ENCODE peak calls at places on chromosomes 13 and 19, in seven cellular contexts. K is psoas muscle, E is body of pancreas, S is pancreas, U is GM20000, F is neural progenitor cell, C is esophagus squamous epithelium. H is an unnamed sample.

GRCh38 chr19:55836340-55836739 is at the start of gene NLRP4:
- DNase-seq in S (no peak), U (no peak), E (no peak), K (no peak), F (no peak), C (no peak), H (no peak)

GRCh38 chr19:55495646-55496349 is 7.6 kb downstream of the SSC5D start:
- DNase-seq in C (no peak), F (no peak), S (no peak), K (no peak), E (no peak), U (no peak), H (no peak)

GRCh38 chr19:5049561-5049960 is 80.6 kb downstream of the KDM4B start:
- DNase-seq in F (no peak), S (no peak), E (no peak), K (no peak), U (no peak), C (no peak), H (no peak)

GRCh38 chr13:40653558-40654318 is 12.7 kb downstream of the FOXO1 start:
- DNase-seq in C (no peak), U (no peak), K (no peak), S (no peak), F (peak; percentile 20), E (no peak), H (no peak)

GRCh38 chr13:49347650-49348385 is 96.0 kb downstream of the CAB39L start:
- DNase-seq in K (no peak), U (no peak), F (no peak), C (no peak), E (no peak), S (no peak), H (no peak)

GRCh38 chr13:26557051-26557392 is 461 bp upstream of the WASF3 start:
- DNase-seq in U (no peak), C (no peak), K (no peak), E (no peak), S (no peak), F (no peak), H (no peak)

GRCh38 chr13:27264181-27264580 is 6.4 kb upstream of the RASL11A start:
- DNase-seq in U (no peak), E (no peak), S (no peak), K (no peak), C (no peak), F (no peak), H (no peak)

GRCh38 chr19:913080-913748 is at the start of gene R3HDM4:
- DNase-seq in K (peak; percentile 89), F (peak; percentile 86), S (peak; percentile 77), U (peak; percentile 98), E (peak; percentile 80), C (no peak), H (peak; percentile 46)

GRCh38 chr13:91719033-91719432 is 320.6 kb downstream of the GPC5 start:
- DNase-seq in C (no peak), U (no peak), F (no peak), E (no peak), S (no peak), K (no peak), H (no peak)

GRCh38 chr19:33998302-33998701 is 174.0 kb upstream of the LSM14A start:
- DNase-seq in C (no peak), U (no peak), K (no peak), E (no peak), S (peak; percentile 14), F (no peak), H (no peak)

GRCh38 chr13:112447306-112447705 is 71.2 kb downstream of the SPACA7 start:
- DNase-seq in C (no peak), F (no peak), K (peak; percentile 25), U (no peak), E (no peak), S (no peak), H (no peak)

GRCh38 chr19:57317503-57317902 is 2.8 kb upstream of the ZNF543 start:
- DNase-seq in E (no peak), C (no peak), F (peak; percentile 30), S (no peak), U (no peak), K (peak; percentile 71), H (no peak)

GRCh38 chr13:104823709-104824108 is 1711.8 kb downstream of the EFNB2 start:
- DNase-seq in U (no peak), C (no peak), S (no peak), E (no peak), K (no peak), F (no peak), H (no peak)

GRCh38 chr13:44523176-44524017 is 52.7 kb downstream of the TSC22D1 start:
- DNase-seq in K (no peak), C (no peak), S (no peak), U (peak; percentile 28), E (no peak), F (no peak), H (no peak)

GRCh38 chr19:4744451-4745170 is 21.0 kb upstream of the DPP9 start:
- DNase-seq in K (no peak), S (no peak), C (no peak), E (no peak), F (no peak), U (no peak), H (no peak)

GRCh38 chr19:24048261-24048660 is 38.7 kb upstream of the ZNF254 start:
- DNase-seq in F (no peak), K (no peak), S (no peak), C (no peak), U (no peak), E (no peak), H (no peak)

GRCh38 chr19:32642771-32643170 is 32.2 kb downstream of the ANKRD27 start:
- DNase-seq in S (no peak), K (no peak), U (no peak), E (no peak), C (no peak), F (no peak), H (no peak)

GRCh38 chr13:92414851-92415250 is 811.8 kb upstream of the GPC6 start:
- DNase-seq in K (no peak), U (no peak), C (no peak), E (no peak), S (no peak), F (no peak), H (no peak)

GRCh38 chr13:110531671-110532083 is 29.8 kb downstream of the RAB20 start:
- DNase-seq in C (no peak), U (no peak), E (no peak), F (no peak), K (no peak), S (no peak), H (no peak)

GRCh38 chr19:33292595-33293254 is 9.6 kb downstream of the CEBPA start:
- DNase-seq in E (no peak), C (no peak), S (no peak), F (no peak), K (peak; percentile 65), U (no peak), H (no peak)

GRCh38 chr19:35107541-35107939 is 8.1 kb upstream of the FXYD3 start:
- DNase-seq in C (no peak), S (no peak), F (no peak), U (no peak), E (no peak), K (no peak), H (no peak)

GRCh38 chr13:40682449-40683240 is 16.2 kb upstream of the FOXO1 start:
- DNase-seq in E (no peak), C (no peak), U (no peak), F (peak; percentile 73), S (no peak), K (no peak), H (no peak)

GRCh38 chr13:95677564-95678386 is 836 bp downstream of the DNAJC3 start:
- DNase-seq in E (no peak), K (no peak), U (no peak), F (peak; percentile 57), S (no peak), C (no peak), H (peak; percentile 35)

GRCh38 chr19:56934438-56935090 is 94.0 kb upstream of the PEG3 start:
- DNase-seq in E (no peak), U (no peak), C (no peak), S (no peak), K (no peak), F (no peak), H (no peak)

GRCh38 chr19:54415208-54415900 is at the start of gene TTYH1:
- DNase-seq in S (peak; percentile 45), C (no peak), E (no peak), F (peak; percentile 78), K (no peak), U (peak; percentile 82), H (no peak)

GRCh38 chr13:34776984-34777913 is 164.8 kb upstream of the NBEA start:
- DNase-seq in K (no peak), U (no peak), S (no peak), C (no peak), E (no peak), F (no peak), H (no peak)

GRCh38 chr19:48739400-48739825 is 997 bp downstream of the RASIP1 start:
- DNase-seq in U (no peak), E (no peak), K (no peak), F (peak; percentile 45), C (no peak), S (peak; percentile 59), H (no peak)

GRCh38 chr19:48741222-48741999 is 1.0 kb upstream of the RASIP1 start:
- DNase-seq in E (peak; percentile 65), K (peak; percentile 76), F (peak; percentile 71), C (no peak), U (peak; percentile 69), S (peak; percentile 72), H (no peak)

GRCh38 chr19:48738557-48739399 is 1.6 kb downstream of the RASIP1 start:
- DNase-seq in K (peak; percentile 96), C (no peak), F (peak; percentile 98), S (peak; percentile 97), U (peak; percentile 100), E (peak; percentile 98), H (peak; percentile 85)

GRCh38 chr19:48739835-48740704 is at the start of gene RASIP1:
- DNase-seq in C (no peak), F (peak; percentile 11), E (peak; percentile 55), K (peak; percentile 75), S (peak; percentile 65), U (no peak), H (no peak)

GRCh38 chr19:48740705-48741030 is 258 bp upstream of the RASIP1 start:
- DNase-seq in S (no peak), F (no peak), U (no peak), K (no peak), C (no peak), E (no peak), H (no peak)
- TF ChIP-seq CTCF in S (no peak), F (no peak), U (no peak), K (no peak), C (no peak), E (no peak), H (no peak)

GRCh38 chr19:27815985-27816384 is 1397.0 kb downstream of the UQCRFS1 start:
- DNase-seq in K (no peak), F (no peak), C (no peak), E (no peak), S (no peak), U (no peak), H (no peak)
- TF ChIP-seq CTCF in K (no peak), F (no peak), C (no peak), E (no peak), S (no peak), U (no peak), H (no peak)

GRCh38 chr13:43159007-43159406 is 135.6 kb downstream of the DNAJC15 start:
- DNase-seq in C (no peak), U (no peak), F (no peak), S (no peak), E (no peak), K (no peak), H (no peak)
- TF ChIP-seq CTCF in C (no peak), U (no peak), F (no peak), S (no peak), E (no peak), K (no peak), H (no peak)

GRCh38 chr19:49430678-49431329 is 5.6 kb downstream of the GFY start:
- DNase-seq in F (peak; percentile 38), U (no peak), E (no peak), C (no peak), K (no peak), S (no peak), H (no peak)
- TF ChIP-seq CTCF in F (peak; percentile 46), U (peak; percentile 32), E (no peak), C (no peak), K (no peak), S (no peak), H (no peak)

H was measured in omental fat pad.